ENCODE peak calls at places on chromosome 14, in eight cellular contexts. One of them, this sample, is unnamed.

GRCh38 chr14:20428802-20429201 is 7.2 kb downstream of the KLHL33 start:
- DNase-seq in A549: no peak
- DNase-seq in suprapubic skin: no peak
- DNase-seq in K562: no peak
- DNase-seq in WERI-Rb-1: no peak
- DNase-seq in fibroblast of pulmonary artery: no peak
- DNase-seq in cardiac muscle cell: no peak
- DNase-seq in lower lobe of right lung: no peak
- DNase-seq in this sample: no peak

GRCh38 chr14:61505815-61506809 is 184.7 kb downstream of the PRKCH start:
- DNase-seq in A549: no peak
- DNase-seq in lower lobe of right lung: no peak
- DNase-seq in cardiac muscle cell: no peak
- DNase-seq in suprapubic skin: no peak
- DNase-seq in K562: no peak
- DNase-seq in fibroblast of pulmonary artery: peak; percentile 81
- DNase-seq in WERI-Rb-1: no peak
- DNase-seq in this sample: no peak

GRCh38 chr14:58572092-58572853 is 65.5 kb upstream of the DACT1 start:
- DNase-seq in suprapubic skin: no peak
- DNase-seq in K562: no peak
- DNase-seq in A549: peak; percentile 11
- DNase-seq in WERI-Rb-1: no peak
- DNase-seq in cardiac muscle cell: peak; percentile 23
- DNase-seq in fibroblast of pulmonary artery: peak; percentile 40
- DNase-seq in lower lobe of right lung: no peak
- DNase-seq in this sample: no peak

GRCh38 chr14:34926552-34926951 is 51.4 kb upstream of the BAZ1A start:
- DNase-seq in WERI-Rb-1: no peak
- DNase-seq in suprapubic skin: no peak
- DNase-seq in fibroblast of pulmonary artery: peak; percentile 63
- DNase-seq in lower lobe of right lung: no peak
- DNase-seq in cardiac muscle cell: no peak
- DNase-seq in K562: no peak
- DNase-seq in A549: no peak
- DNase-seq in this sample: no peak

GRCh38 chr14:21191261-21191808 is 35.5 kb upstream of the OR5AU1 start:
- DNase-seq in fibroblast of pulmonary artery: no peak
- DNase-seq in lower lobe of right lung: no peak
- DNase-seq in K562: no peak
- DNase-seq in WERI-Rb-1: peak; percentile 16
- DNase-seq in A549: no peak
- DNase-seq in cardiac muscle cell: no peak
- DNase-seq in suprapubic skin: no peak
- DNase-seq in this sample: peak; percentile 52

GRCh38 chr14:102182190-102182589 is 42.5 kb downstream of the WDR20 start:
- DNase-seq in fibroblast of pulmonary artery: peak; percentile 40
- DNase-seq in suprapubic skin: no peak
- DNase-seq in WERI-Rb-1: no peak
- DNase-seq in lower lobe of right lung: no peak
- DNase-seq in A549: no peak
- DNase-seq in K562: no peak
- DNase-seq in cardiac muscle cell: no peak
- DNase-seq in this sample: no peak

GRCh38 chr14:34426313-34427295 is 35.4 kb downstream of the SPTSSA start:
- DNase-seq in WERI-Rb-1: no peak
- DNase-seq in A549: no peak
- DNase-seq in fibroblast of pulmonary artery: no peak
- DNase-seq in lower lobe of right lung: no peak
- DNase-seq in K562: no peak
- DNase-seq in suprapubic skin: no peak
- DNase-seq in cardiac muscle cell: no peak
- DNase-seq in this sample: no peak

GRCh38 chr14:72699852-72700257 is 194.0 kb downstream of the DPF3 start:
- DNase-seq in WERI-Rb-1: no peak
- DNase-seq in cardiac muscle cell: no peak
- DNase-seq in suprapubic skin: no peak
- DNase-seq in lower lobe of right lung: peak; percentile 63
- DNase-seq in A549: no peak
- DNase-seq in K562: no peak
- DNase-seq in fibroblast of pulmonary artery: peak; percentile 95
- DNase-seq in this sample: no peak

GRCh38 chr14:53493310-53493709 is 340.2 kb upstream of the DDHD1 start:
- DNase-seq in A549: no peak
- DNase-seq in lower lobe of right lung: no peak
- DNase-seq in K562: no peak
- DNase-seq in fibroblast of pulmonary artery: no peak
- DNase-seq in cardiac muscle cell: no peak
- DNase-seq in suprapubic skin: no peak
- DNase-seq in WERI-Rb-1: no peak
- DNase-seq in this sample: no peak

GRCh38 chr14:26199599-26200370 is 398.0 kb downstream of the NOVA1 start:
- DNase-seq in lower lobe of right lung: no peak
- DNase-seq in fibroblast of pulmonary artery: peak; percentile 47
- DNase-seq in cardiac muscle cell: no peak
- DNase-seq in suprapubic skin: no peak
- DNase-seq in WERI-Rb-1: no peak
- DNase-seq in K562: no peak
- DNase-seq in A549: no peak
- DNase-seq in this sample: no peak

GRCh38 chr14:82345149-82345548 is 811.5 kb upstream of the SEL1L start:
- DNase-seq in K562: no peak
- DNase-seq in suprapubic skin: no peak
- DNase-seq in fibroblast of pulmonary artery: no peak
- DNase-seq in WERI-Rb-1: no peak
- DNase-seq in lower lobe of right lung: no peak
- DNase-seq in cardiac muscle cell: no peak
- DNase-seq in A549: no peak
- DNase-seq in this sample: no peak

GRCh38 chr14:29724991-29725390 is 202.7 kb downstream of the PRKD1 start:
- DNase-seq in WERI-Rb-1: no peak
- DNase-seq in cardiac muscle cell: peak; percentile 76
- DNase-seq in suprapubic skin: no peak
- DNase-seq in K562: no peak
- DNase-seq in lower lobe of right lung: no peak
- DNase-seq in fibroblast of pulmonary artery: peak; percentile 41
- DNase-seq in A549: no peak
- DNase-seq in this sample: peak; percentile 69

GRCh38 chr14:106115401-106115800 is 589.0 kb downstream of the TMEM121 start:
- DNase-seq in lower lobe of right lung: no peak
- DNase-seq in fibroblast of pulmonary artery: no peak
- DNase-seq in A549: no peak
- DNase-seq in suprapubic skin: no peak
- DNase-seq in WERI-Rb-1: no peak
- DNase-seq in K562: no peak
- DNase-seq in cardiac muscle cell: no peak
- DNase-seq in this sample: no peak

GRCh38 chr14:92513204-92513965 is at the start of gene RIN3:
- DNase-seq in WERI-Rb-1: no peak
- DNase-seq in A549: peak; percentile 46
- DNase-seq in suprapubic skin: peak; percentile 82
- DNase-seq in K562: no peak
- DNase-seq in lower lobe of right lung: peak; percentile 80
- DNase-seq in fibroblast of pulmonary artery: peak; percentile 64
- DNase-seq in cardiac muscle cell: peak; percentile 69
- DNase-seq in this sample: peak; percentile 89

GRCh38 chr14:22813145-22813544 is 2.1 kb downstream of the SLC7A7 start:
- DNase-seq in lower lobe of right lung: no peak
- DNase-seq in suprapubic skin: no peak
- DNase-seq in A549: no peak
- DNase-seq in cardiac muscle cell: no peak
- DNase-seq in WERI-Rb-1: no peak
- DNase-seq in K562: no peak
- DNase-seq in fibroblast of pulmonary artery: no peak
- DNase-seq in this sample: no peak

GRCh38 chr14:22814373-22814772 is 862 bp downstream of the SLC7A7 start:
- DNase-seq in lower lobe of right lung: no peak
- DNase-seq in WERI-Rb-1: no peak
- DNase-seq in suprapubic skin: no peak
- DNase-seq in K562: no peak
- DNase-seq in cardiac muscle cell: no peak
- DNase-seq in fibroblast of pulmonary artery: no peak
- DNase-seq in A549: no peak
- DNase-seq in this sample: no peak

GRCh38 chr14:22812744-22813143 is 2.5 kb downstream of the SLC7A7 start:
- DNase-seq in cardiac muscle cell: no peak
- DNase-seq in WERI-Rb-1: no peak
- DNase-seq in fibroblast of pulmonary artery: no peak
- DNase-seq in lower lobe of right lung: no peak
- DNase-seq in suprapubic skin: no peak
- DNase-seq in A549: no peak
- DNase-seq in K562: no peak
- DNase-seq in this sample: peak; percentile 78

GRCh38 chr14:22811752-22812151 is 3.5 kb downstream of the SLC7A7 start:
- DNase-seq in K562: no peak
- DNase-seq in fibroblast of pulmonary artery: peak; percentile 26
- DNase-seq in suprapubic skin: no peak
- DNase-seq in WERI-Rb-1: no peak
- DNase-seq in A549: no peak
- DNase-seq in lower lobe of right lung: no peak
- DNase-seq in cardiac muscle cell: no peak
- DNase-seq in this sample: no peak

GRCh38 chr14:22814945-22815713 is at the start of gene SLC7A7:
- DNase-seq in cardiac muscle cell: no peak
- DNase-seq in lower lobe of right lung: no peak
- DNase-seq in fibroblast of pulmonary artery: peak; percentile 56
- DNase-seq in WERI-Rb-1: no peak
- DNase-seq in A549: peak; percentile 38
- DNase-seq in K562: no peak
- DNase-seq in suprapubic skin: no peak
- DNase-seq in this sample: peak; percentile 70
- H3K4me3 ChIP-seq in cardiac muscle cell: no peak within 1 kb of the TSS
- H3K4me3 ChIP-seq in lower lobe of right lung: peak within 1 kb of the TSS; percentile 50
- H3K4me3 ChIP-seq in fibroblast of pulmonary artery: peak within 1 kb of the TSS; percentile 40
- H3K4me3 ChIP-seq in WERI-Rb-1: no peak within 1 kb of the TSS
- H3K4me3 ChIP-seq in A549: peak within 1 kb of the TSS; percentile 38
- H3K4me3 ChIP-seq in K562: no peak within 1 kb of the TSS
- H3K4me3 ChIP-seq in suprapubic skin: peak within 1 kb of the TSS; percentile 27
- H3K4me3 ChIP-seq in this sample: peak within 1 kb of the TSS; percentile 73

DNA sequence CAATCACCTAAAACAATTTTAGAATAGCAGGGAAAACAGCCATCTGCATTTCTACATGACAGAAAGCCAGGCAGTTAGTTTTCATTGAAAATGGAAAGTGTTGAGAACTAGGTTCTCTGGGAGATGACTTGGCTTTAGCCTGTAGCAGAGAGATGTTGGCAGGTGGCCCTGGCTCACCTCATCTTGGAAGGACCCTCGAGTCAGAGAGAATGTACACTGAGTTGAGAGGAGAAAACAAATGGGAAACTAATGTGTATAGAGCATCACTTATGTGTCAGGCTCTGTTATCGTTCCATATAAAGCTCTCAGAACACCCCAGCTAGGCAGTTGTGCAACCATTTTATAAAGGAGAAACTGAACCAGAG is 51.9 kb downstream of the SUSD6 start:
- DNase-seq in suprapubic skin: no peak
- DNase-seq in fibroblast of pulmonary artery: no peak
- DNase-seq in A549: no peak
- DNase-seq in WERI-Rb-1: no peak
- DNase-seq in cardiac muscle cell: no peak
- DNase-seq in lower lobe of right lung: no peak
- DNase-seq in K562: no peak
- DNase-seq in this sample: no peak
- H3K4me3 ChIP-seq in suprapubic skin: no peak overlapping the region
- H3K4me3 ChIP-seq in fibroblast of pulmonary artery: no peak overlapping the region
- H3K4me3 ChIP-seq in A549: no peak overlapping the region
- H3K4me3 ChIP-seq in WERI-Rb-1: no peak overlapping the region
- H3K4me3 ChIP-seq in cardiac muscle cell: no peak overlapping the region
- H3K4me3 ChIP-seq in lower lobe of right lung: no peak overlapping the region
- H3K4me3 ChIP-seq in K562: no peak overlapping the region
- H3K4me3 ChIP-seq in this sample: no peak overlapping the region

DNA sequence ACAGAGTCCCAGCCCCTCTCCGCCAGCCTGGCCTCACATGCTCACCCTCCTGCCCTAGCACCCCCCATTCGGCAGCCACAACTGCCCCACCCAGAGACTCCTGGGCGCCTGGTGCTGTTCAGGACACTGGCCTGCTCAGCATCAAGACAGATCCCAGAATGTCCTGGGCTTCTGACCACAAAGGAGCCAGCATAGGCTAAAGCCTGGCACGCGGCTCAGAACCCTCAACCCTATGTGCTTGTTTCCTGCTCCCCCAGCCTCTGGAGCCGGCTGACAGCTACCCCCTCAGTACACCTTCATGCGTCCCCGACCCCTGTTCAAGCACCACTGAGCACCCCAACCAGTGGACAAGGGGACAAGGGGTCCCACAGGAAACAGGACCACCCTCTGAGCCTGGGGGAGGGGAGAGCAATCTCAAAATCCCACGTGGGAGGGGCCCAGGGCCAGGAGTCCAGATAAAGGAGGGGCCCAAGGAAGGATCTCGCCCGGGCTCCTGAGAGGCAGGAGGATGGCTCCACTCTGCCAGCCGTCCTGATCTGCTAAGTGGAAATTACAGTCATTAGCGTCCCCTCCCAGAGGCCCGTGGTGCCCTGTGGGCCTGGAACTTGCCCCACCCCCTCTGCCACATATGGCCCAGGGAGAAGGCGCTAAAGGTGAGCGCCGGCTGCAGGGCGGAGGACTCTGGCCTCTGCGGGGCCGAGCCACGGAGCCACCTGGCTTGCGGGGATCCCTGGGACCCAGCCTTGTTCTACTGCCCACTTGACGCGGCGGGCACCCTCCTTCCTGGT is 27.1 kb upstream of the GPR132 start:
- DNase-seq in suprapubic skin: peak; percentile 77
- DNase-seq in WERI-Rb-1: peak; percentile 83
- DNase-seq in cardiac muscle cell: peak; percentile 21
- DNase-seq in fibroblast of pulmonary artery: no peak
- DNase-seq in K562: no peak
- DNase-seq in lower lobe of right lung: peak; percentile 58
- DNase-seq in A549: peak; percentile 49
- DNase-seq in this sample: peak; percentile 71
- H3K4me3 ChIP-seq in suprapubic skin: peak overlapping the region; percentile 70
- H3K4me3 ChIP-seq in WERI-Rb-1: peak overlapping the region; percentile 57
- H3K4me3 ChIP-seq in cardiac muscle cell: no peak overlapping the region
- H3K4me3 ChIP-seq in fibroblast of pulmonary artery: peak overlapping the region; percentile 68
- H3K4me3 ChIP-seq in K562: peak overlapping the region; percentile 43
- H3K4me3 ChIP-seq in lower lobe of right lung: peak overlapping the region; percentile 71
- H3K4me3 ChIP-seq in A549: peak overlapping the region; percentile 92
- H3K4me3 ChIP-seq in this sample: no peak overlapping the region

DNA sequence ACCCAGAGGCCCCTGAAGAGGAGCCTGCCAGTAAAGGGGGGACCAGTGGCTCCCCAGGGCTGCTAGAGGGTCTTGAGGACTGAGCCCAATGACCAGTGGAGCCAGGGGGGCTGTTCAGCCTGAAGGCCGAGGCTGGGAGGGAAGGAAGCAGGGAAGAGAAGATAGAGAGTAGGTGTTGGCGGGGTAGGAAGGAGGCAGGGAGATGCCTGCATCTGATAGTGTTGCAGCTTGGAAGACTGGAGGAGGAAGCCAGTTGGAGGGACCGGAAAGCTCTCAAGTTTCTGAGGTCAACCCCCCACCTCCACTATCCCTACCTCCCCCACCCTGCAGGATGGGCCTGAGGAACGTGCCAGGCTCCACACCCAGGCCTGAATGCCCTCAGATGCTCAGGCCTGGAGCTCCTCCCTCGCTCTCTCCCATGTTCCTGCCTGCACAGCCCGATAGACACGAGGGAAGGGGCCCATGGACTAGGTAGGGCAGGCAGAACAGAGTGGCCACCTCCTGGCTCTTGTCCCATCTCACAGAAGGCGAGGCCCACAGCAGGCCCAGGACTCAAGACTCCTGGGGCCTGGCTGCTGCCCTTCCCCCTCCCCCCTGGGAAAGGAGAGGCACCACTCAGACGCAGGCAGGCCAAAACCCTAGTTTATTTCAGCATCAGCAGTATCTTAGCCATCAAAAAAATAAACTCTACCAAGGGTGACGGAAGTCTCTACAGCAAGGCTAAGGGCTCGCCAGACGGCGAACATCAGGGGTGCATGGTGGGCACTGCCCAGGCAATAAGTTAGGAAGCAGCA is 3.4 kb downstream of the CKB start:
- DNase-seq in A549: no peak
- DNase-seq in WERI-Rb-1: no peak
- DNase-seq in K562: peak; percentile 42
- DNase-seq in fibroblast of pulmonary artery: peak; percentile 33
- DNase-seq in lower lobe of right lung: peak; percentile 45
- DNase-seq in suprapubic skin: no peak
- DNase-seq in cardiac muscle cell: no peak
- DNase-seq in this sample: no peak
- H3K4me3 ChIP-seq in A549: no peak overlapping the region
- H3K4me3 ChIP-seq in WERI-Rb-1: no peak overlapping the region
- H3K4me3 ChIP-seq in K562: peak overlapping the region; percentile 8
- H3K4me3 ChIP-seq in fibroblast of pulmonary artery: no peak overlapping the region
- H3K4me3 ChIP-seq in lower lobe of right lung: no peak overlapping the region
- H3K4me3 ChIP-seq in suprapubic skin: no peak overlapping the region
- H3K4me3 ChIP-seq in cardiac muscle cell: no peak overlapping the region
- H3K4me3 ChIP-seq in this sample: no peak overlapping the region